ENCODE peak calls at places on chromosomes 7 and 10, in ten cellular contexts. One of them, this sample, is unnamed.

GRCh38 chr7:86956567-86956966 is 102.9 kb downstream of the ELAPOR2 start:
- DNase-seq in Calu3: no peak
- DNase-seq in activated gamma-delta T cell: no peak
- DNase-seq in Daoy: no peak
- DNase-seq in choroid plexus epithelial cell: no peak
- DNase-seq in AG08395: no peak
- DNase-seq in T-helper 17 cell: no peak
- DNase-seq in effector memory CD8-positive, alpha-beta T cell: no peak
- DNase-seq in tibial nerve: no peak
- DNase-seq in GM12865: no peak
- DNase-seq in this sample: no peak

GRCh38 chr10:52631146-52631545 is 141.4 kb downstream of the MBL2 start:
- DNase-seq in Calu3: no peak
- DNase-seq in activated gamma-delta T cell: no peak
- DNase-seq in Daoy: no peak
- DNase-seq in choroid plexus epithelial cell: no peak
- DNase-seq in AG08395: no peak
- DNase-seq in T-helper 17 cell: no peak
- DNase-seq in effector memory CD8-positive, alpha-beta T cell: no peak
- DNase-seq in tibial nerve: no peak
- DNase-seq in GM12865: no peak
- DNase-seq in this sample: no peak

GRCh38 chr7:148527717-148528168 is 62.8 kb upstream of the C7orf33 start:
- DNase-seq in Calu3: peak; percentile 80
- DNase-seq in activated gamma-delta T cell: no peak
- DNase-seq in Daoy: peak; percentile 94
- DNase-seq in choroid plexus epithelial cell: peak; percentile 91
- DNase-seq in AG08395: peak; percentile 62
- DNase-seq in T-helper 17 cell: peak; percentile 81
- DNase-seq in effector memory CD8-positive, alpha-beta T cell: peak; percentile 78
- DNase-seq in tibial nerve: peak; percentile 66
- DNase-seq in GM12865: peak; percentile 95
- DNase-seq in this sample: peak; percentile 71

GRCh38 chr10:27223964-27224363 is 16.6 kb downstream of the ACBD5 start:
- DNase-seq in Calu3: peak; percentile 53
- DNase-seq in activated gamma-delta T cell: no peak
- DNase-seq in Daoy: peak; percentile 26
- DNase-seq in choroid plexus epithelial cell: peak; percentile 61
- DNase-seq in AG08395: peak; percentile 8
- DNase-seq in T-helper 17 cell: peak; percentile 19
- DNase-seq in effector memory CD8-positive, alpha-beta T cell: peak; percentile 20
- DNase-seq in tibial nerve: peak; percentile 50
- DNase-seq in GM12865: peak; percentile 56
- DNase-seq in this sample: no peak

GRCh38 chr7:108415821-108416536 is 40.3 kb downstream of the NRCAM start:
- DNase-seq in Calu3: no peak
- DNase-seq in activated gamma-delta T cell: no peak
- DNase-seq in Daoy: peak; percentile 83
- DNase-seq in choroid plexus epithelial cell: peak; percentile 83
- DNase-seq in AG08395: peak; percentile 43
- DNase-seq in T-helper 17 cell: no peak
- DNase-seq in effector memory CD8-positive, alpha-beta T cell: no peak
- DNase-seq in tibial nerve: no peak
- DNase-seq in GM12865: peak; percentile 80
- DNase-seq in this sample: no peak

GRCh38 chr10:121791761-121792160 is 136.1 kb downstream of the ATE1 start:
- DNase-seq in Calu3: no peak
- DNase-seq in activated gamma-delta T cell: no peak
- DNase-seq in Daoy: no peak
- DNase-seq in choroid plexus epithelial cell: peak; percentile 43
- DNase-seq in AG08395: no peak
- DNase-seq in T-helper 17 cell: no peak
- DNase-seq in effector memory CD8-positive, alpha-beta T cell: no peak
- DNase-seq in tibial nerve: no peak
- DNase-seq in GM12865: no peak
- DNase-seq in this sample: no peak

GRCh38 chr10:17029581-17030271 is 99.9 kb downstream of the CUBN start:
- DNase-seq in Calu3: peak; percentile 16
- DNase-seq in activated gamma-delta T cell: no peak
- DNase-seq in Daoy: peak; percentile 88
- DNase-seq in choroid plexus epithelial cell: peak; percentile 85
- DNase-seq in AG08395: peak; percentile 62
- DNase-seq in T-helper 17 cell: peak; percentile 52
- DNase-seq in effector memory CD8-positive, alpha-beta T cell: peak; percentile 57
- DNase-seq in tibial nerve: peak; percentile 68
- DNase-seq in GM12865: peak; percentile 11
- DNase-seq in this sample: peak; percentile 55

GRCh38 chr10:20839910-20840309 is 57.2 kb downstream of the NEBL start:
- DNase-seq in Calu3: no peak
- DNase-seq in activated gamma-delta T cell: no peak
- DNase-seq in Daoy: no peak
- DNase-seq in choroid plexus epithelial cell: no peak
- DNase-seq in AG08395: no peak
- DNase-seq in T-helper 17 cell: no peak
- DNase-seq in effector memory CD8-positive, alpha-beta T cell: no peak
- DNase-seq in tibial nerve: no peak
- DNase-seq in GM12865: no peak
- DNase-seq in this sample: no peak

GRCh38 chr7:99312316-99313203 is 13.1 kb upstream of the ARPC1A start:
- DNase-seq in Calu3: peak; percentile 72
- DNase-seq in activated gamma-delta T cell: no peak
- DNase-seq in Daoy: peak; percentile 79
- DNase-seq in choroid plexus epithelial cell: peak; percentile 72
- DNase-seq in AG08395: peak; percentile 75
- DNase-seq in T-helper 17 cell: peak; percentile 65
- DNase-seq in effector memory CD8-positive, alpha-beta T cell: peak; percentile 70
- DNase-seq in tibial nerve: peak; percentile 91
- DNase-seq in GM12865: peak; percentile 74
- DNase-seq in this sample: no peak

GRCh38 chr7:24477807-24478655 is 95.2 kb upstream of the PALS2 start:
- DNase-seq in Calu3: peak; percentile 45
- DNase-seq in activated gamma-delta T cell: no peak
- DNase-seq in Daoy: peak; percentile 94
- DNase-seq in choroid plexus epithelial cell: peak; percentile 95
- DNase-seq in AG08395: peak; percentile 84
- DNase-seq in T-helper 17 cell: no peak
- DNase-seq in effector memory CD8-positive, alpha-beta T cell: no peak
- DNase-seq in tibial nerve: peak; percentile 23
- DNase-seq in GM12865: no peak
- DNase-seq in this sample: no peak

GRCh38 chr7:37666026-37666780 is 17.4 kb upstream of the GPR141 start:
- DNase-seq in Calu3: no peak
- DNase-seq in activated gamma-delta T cell: no peak
- DNase-seq in Daoy: no peak
- DNase-seq in choroid plexus epithelial cell: no peak
- DNase-seq in AG08395: no peak
- DNase-seq in T-helper 17 cell: no peak
- DNase-seq in effector memory CD8-positive, alpha-beta T cell: no peak
- DNase-seq in tibial nerve: no peak
- DNase-seq in GM12865: no peak
- DNase-seq in this sample: no peak

GRCh38 chr10:123704812-123705211 is 38.7 kb downstream of the GPR26 start:
- DNase-seq in Calu3: no peak
- DNase-seq in activated gamma-delta T cell: no peak
- DNase-seq in Daoy: no peak
- DNase-seq in choroid plexus epithelial cell: no peak
- DNase-seq in AG08395: no peak
- DNase-seq in T-helper 17 cell: no peak
- DNase-seq in effector memory CD8-positive, alpha-beta T cell: no peak
- DNase-seq in tibial nerve: no peak
- DNase-seq in GM12865: no peak
- DNase-seq in this sample: no peak

GRCh38 chr10:70779685-70780369 is 5.3 kb downstream of the TBATA start:
- DNase-seq in Calu3: no peak
- DNase-seq in activated gamma-delta T cell: no peak
- DNase-seq in Daoy: no peak
- DNase-seq in choroid plexus epithelial cell: no peak
- DNase-seq in AG08395: no peak
- DNase-seq in T-helper 17 cell: no peak
- DNase-seq in effector memory CD8-positive, alpha-beta T cell: no peak
- DNase-seq in tibial nerve: peak; percentile 40
- DNase-seq in GM12865: no peak
- DNase-seq in this sample: no peak

GRCh38 chr7:5139998-5140397 is 50.0 kb upstream of the WIPI2 start:
- DNase-seq in Calu3: peak; percentile 58
- DNase-seq in activated gamma-delta T cell: no peak
- DNase-seq in Daoy: peak; percentile 36
- DNase-seq in choroid plexus epithelial cell: peak; percentile 25
- DNase-seq in AG08395: no peak
- DNase-seq in T-helper 17 cell: no peak
- DNase-seq in effector memory CD8-positive, alpha-beta T cell: no peak
- DNase-seq in tibial nerve: peak; percentile 8
- DNase-seq in GM12865: peak; percentile 56
- DNase-seq in this sample: no peak

GRCh38 chr10:61847087-61847486 is 54.4 kb upstream of the ARID5B start:
- DNase-seq in Calu3: no peak
- DNase-seq in activated gamma-delta T cell: no peak
- DNase-seq in Daoy: no peak
- DNase-seq in choroid plexus epithelial cell: no peak
- DNase-seq in AG08395: no peak
- DNase-seq in T-helper 17 cell: no peak
- DNase-seq in effector memory CD8-positive, alpha-beta T cell: no peak
- DNase-seq in tibial nerve: no peak
- DNase-seq in GM12865: no peak
- DNase-seq in this sample: no peak

GRCh38 chr10:75062191-75062849 is 49.1 kb upstream of the SAMD8 start:
- DNase-seq in Calu3: no peak
- DNase-seq in activated gamma-delta T cell: no peak
- DNase-seq in Daoy: peak; percentile 26
- DNase-seq in choroid plexus epithelial cell: peak; percentile 7
- DNase-seq in AG08395: peak; percentile 91
- DNase-seq in T-helper 17 cell: no peak
- DNase-seq in effector memory CD8-positive, alpha-beta T cell: no peak
- DNase-seq in tibial nerve: peak; percentile 43
- DNase-seq in GM12865: peak; percentile 59
- DNase-seq in this sample: no peak

GRCh38 chr7:79282051-79282694 is 171.3 kb downstream of the MAGI2 start:
- DNase-seq in Calu3: peak; percentile 31
- DNase-seq in activated gamma-delta T cell: no peak
- DNase-seq in Daoy: peak; percentile 48
- DNase-seq in choroid plexus epithelial cell: peak; percentile 94
- DNase-seq in AG08395: peak; percentile 49
- DNase-seq in T-helper 17 cell: no peak
- DNase-seq in effector memory CD8-positive, alpha-beta T cell: no peak
- DNase-seq in tibial nerve: peak; percentile 21
- DNase-seq in GM12865: no peak
- DNase-seq in this sample: no peak

GRCh38 chr7:157432541-157432956 is 95.7 kb downstream of the DNAJB6 start:
- DNase-seq in Calu3: no peak
- DNase-seq in activated gamma-delta T cell: no peak
- DNase-seq in Daoy: peak; percentile 89
- DNase-seq in choroid plexus epithelial cell: peak; percentile 83
- DNase-seq in AG08395: peak; percentile 82
- DNase-seq in T-helper 17 cell: no peak
- DNase-seq in effector memory CD8-positive, alpha-beta T cell: no peak
- DNase-seq in tibial nerve: no peak
- DNase-seq in GM12865: no peak
- DNase-seq in this sample: no peak

GRCh38 chr10:132450466-132450824 is 53.4 kb downstream of the PWWP2B start:
- DNase-seq in Calu3: no peak
- DNase-seq in activated gamma-delta T cell: no peak
- DNase-seq in Daoy: no peak
- DNase-seq in choroid plexus epithelial cell: no peak
- DNase-seq in AG08395: no peak
- DNase-seq in T-helper 17 cell: no peak
- DNase-seq in effector memory CD8-positive, alpha-beta T cell: no peak
- DNase-seq in tibial nerve: no peak
- DNase-seq in GM12865: no peak
- DNase-seq in this sample: peak; percentile 52

GRCh38 chr10:71909399-71910083 is 54.7 kb upstream of the CHST3 start:
- DNase-seq in Calu3: no peak
- DNase-seq in activated gamma-delta T cell: no peak
- DNase-seq in Daoy: no peak
- DNase-seq in choroid plexus epithelial cell: no peak
- DNase-seq in AG08395: no peak
- DNase-seq in T-helper 17 cell: no peak
- DNase-seq in effector memory CD8-positive, alpha-beta T cell: no peak
- DNase-seq in tibial nerve: no peak
- DNase-seq in GM12865: peak; percentile 43
- DNase-seq in this sample: no peak

GRCh38 chr7:50851891-50852290 is 69.2 kb upstream of the GRB10 start:
- DNase-seq in Calu3: peak; percentile 32
- DNase-seq in activated gamma-delta T cell: no peak
- DNase-seq in Daoy: peak; percentile 53
- DNase-seq in choroid plexus epithelial cell: no peak
- DNase-seq in AG08395: no peak
- DNase-seq in T-helper 17 cell: no peak
- DNase-seq in effector memory CD8-positive, alpha-beta T cell: no peak
- DNase-seq in tibial nerve: no peak
- DNase-seq in GM12865: no peak
- DNase-seq in this sample: no peak

GRCh38 chr10:90912176-90912575 is 8.7 kb downstream of the ANKRD1 start:
- DNase-seq in Calu3: no peak
- DNase-seq in activated gamma-delta T cell: no peak
- DNase-seq in Daoy: no peak
- DNase-seq in choroid plexus epithelial cell: no peak
- DNase-seq in AG08395: no peak
- DNase-seq in T-helper 17 cell: no peak
- DNase-seq in effector memory CD8-positive, alpha-beta T cell: no peak
- DNase-seq in tibial nerve: no peak
- DNase-seq in GM12865: no peak
- DNase-seq in this sample: no peak

This sample was measured in right lobe of liver.